ENCODE peak calls at places on chromosomes 12 and 14, in ten cellular contexts. One of them, this sample, is unnamed.
A peak's percentile ranks its signal among the peaks of the same experiment; 100 is the strongest.

GRCh38 chr12:120064054-120064940 is 52.3 kb downstream of the RAB35 start:
- DNase-seq in esophagus muscularis mucosa: no peak
- DNase-seq in lower lobe of right lung: no peak
- DNase-seq in endothelial cell of umbilical vein: no peak
- DNase-seq in Panc1: no peak
- DNase-seq in left ventricle myocardium inferior: no peak
- DNase-seq in aorta: no peak
- DNase-seq in Peyer's patch: no peak
- DNase-seq in neuronal stem cell: no peak
- DNase-seq in neural progenitor cell: no peak
- DNase-seq in this sample: no peak

GRCh38 chr12:12611512-12612306 is at the start of gene CREBL2:
- DNase-seq in esophagus muscularis mucosa: peak; percentile 98
- DNase-seq in lower lobe of right lung: peak; percentile 96
- DNase-seq in endothelial cell of umbilical vein: peak; percentile 98
- DNase-seq in Panc1: peak; percentile 63
- DNase-seq in left ventricle myocardium inferior: peak; percentile 94
- DNase-seq in aorta: peak; percentile 97
- DNase-seq in Peyer's patch: peak; percentile 90
- DNase-seq in neuronal stem cell: peak; percentile 90
- DNase-seq in neural progenitor cell: peak; percentile 95
- DNase-seq in this sample: peak; percentile 96

GRCh38 chr12:132089407-132089910 is 54.7 kb downstream of the DDX51 start:
- DNase-seq in esophagus muscularis mucosa: peak; percentile 7
- DNase-seq in lower lobe of right lung: no peak
- DNase-seq in endothelial cell of umbilical vein: peak; percentile 46
- DNase-seq in Panc1: no peak
- DNase-seq in left ventricle myocardium inferior: no peak
- DNase-seq in aorta: no peak
- DNase-seq in Peyer's patch: no peak
- DNase-seq in neuronal stem cell: no peak
- DNase-seq in neural progenitor cell: no peak
- DNase-seq in this sample: no peak

GRCh38 chr12:12919666-12920435 is 28.5 kb downstream of the GPRC5A start:
- DNase-seq in esophagus muscularis mucosa: no peak
- DNase-seq in lower lobe of right lung: no peak
- DNase-seq in endothelial cell of umbilical vein: no peak
- DNase-seq in Panc1: no peak
- DNase-seq in left ventricle myocardium inferior: no peak
- DNase-seq in aorta: no peak
- DNase-seq in Peyer's patch: no peak
- DNase-seq in neuronal stem cell: no peak
- DNase-seq in neural progenitor cell: no peak
- DNase-seq in this sample: no peak

GRCh38 chr12:120640840-120641833 is 711 bp downstream of the CABP1 start:
- DNase-seq in esophagus muscularis mucosa: no peak
- DNase-seq in lower lobe of right lung: peak; percentile 67
- DNase-seq in endothelial cell of umbilical vein: peak; percentile 46
- DNase-seq in Panc1: no peak
- DNase-seq in left ventricle myocardium inferior: peak; percentile 43
- DNase-seq in aorta: peak; percentile 86
- DNase-seq in Peyer's patch: peak; percentile 74
- DNase-seq in neuronal stem cell: peak; percentile 71
- DNase-seq in neural progenitor cell: peak; percentile 93
- DNase-seq in this sample: peak; percentile 42

GRCh38 chr12:52074006-52074405 is 4.2 kb downstream of the ATG101 start:
- DNase-seq in esophagus muscularis mucosa: no peak
- DNase-seq in lower lobe of right lung: peak; percentile 41
- DNase-seq in endothelial cell of umbilical vein: no peak
- DNase-seq in Panc1: no peak
- DNase-seq in left ventricle myocardium inferior: peak; percentile 70
- DNase-seq in aorta: peak; percentile 76
- DNase-seq in Peyer's patch: peak; percentile 24
- DNase-seq in neuronal stem cell: no peak
- DNase-seq in neural progenitor cell: no peak
- DNase-seq in this sample: peak; percentile 71

GRCh38 chr12:31785318-31785717 is 56.5 kb upstream of the AMN1 start:
- DNase-seq in esophagus muscularis mucosa: no peak
- DNase-seq in lower lobe of right lung: no peak
- DNase-seq in endothelial cell of umbilical vein: no peak
- DNase-seq in Panc1: no peak
- DNase-seq in left ventricle myocardium inferior: no peak
- DNase-seq in aorta: no peak
- DNase-seq in Peyer's patch: no peak
- DNase-seq in neuronal stem cell: no peak
- DNase-seq in neural progenitor cell: no peak
- DNase-seq in this sample: no peak

GRCh38 chr12:42372154-42372791 is 46.3 kb downstream of the PPHLN1 start:
- DNase-seq in esophagus muscularis mucosa: no peak
- DNase-seq in lower lobe of right lung: no peak
- DNase-seq in endothelial cell of umbilical vein: peak; percentile 57
- DNase-seq in Panc1: peak; percentile 47
- DNase-seq in left ventricle myocardium inferior: no peak
- DNase-seq in aorta: no peak
- DNase-seq in Peyer's patch: no peak
- DNase-seq in neuronal stem cell: peak; percentile 51
- DNase-seq in neural progenitor cell: peak; percentile 73
- DNase-seq in this sample: peak; percentile 47

DNA sequence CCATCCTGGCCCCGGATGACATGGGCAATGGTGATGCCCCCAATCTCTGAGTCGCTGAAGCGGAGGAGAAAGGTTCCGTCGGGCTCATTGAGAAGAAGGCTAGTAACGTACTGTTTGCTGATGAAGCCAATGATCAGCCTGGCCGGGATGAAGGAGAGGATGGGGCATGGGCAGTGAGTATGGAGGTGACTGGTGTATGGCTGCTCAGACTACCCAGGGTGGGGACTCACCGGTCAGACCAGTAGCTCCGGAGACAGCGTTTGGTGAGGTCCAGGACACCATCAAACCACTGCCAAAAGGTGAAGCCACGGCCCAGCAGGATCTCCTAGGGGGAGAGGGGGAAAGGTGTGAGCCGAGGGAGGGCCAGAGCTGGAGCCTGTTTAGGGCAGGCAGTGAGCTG is 10.9 kb downstream of the NAB2 start:
- DNase-seq in esophagus muscularis mucosa: no peak
- DNase-seq in lower lobe of right lung: no peak
- DNase-seq in endothelial cell of umbilical vein: no peak
- DNase-seq in Panc1: no peak
- DNase-seq in left ventricle myocardium inferior: no peak
- DNase-seq in aorta: peak; percentile 68
- DNase-seq in Peyer's patch: no peak
- DNase-seq in neuronal stem cell: no peak
- DNase-seq in neural progenitor cell: no peak
- DNase-seq in this sample: peak; percentile 49
- H3K36me3 ChIP-seq in esophagus muscularis mucosa: peaks cover 86% of the 10 kb centered on the region
- H3K36me3 ChIP-seq in lower lobe of right lung: peaks cover 100% of the 10 kb centered on the region
- H3K36me3 ChIP-seq in endothelial cell of umbilical vein: peaks cover 40% of the 10 kb centered on the region
- H3K36me3 ChIP-seq in Panc1: no peaks in the 10 kb centered on the region
- H3K36me3 ChIP-seq in left ventricle myocardium inferior: peaks cover 79% of the 10 kb centered on the region
- H3K36me3 ChIP-seq in aorta: no peaks in the 10 kb centered on the region
- H3K36me3 ChIP-seq in Peyer's patch: peaks cover 83% of the 10 kb centered on the region
- H3K36me3 ChIP-seq in neuronal stem cell: peaks cover 11% of the 10 kb centered on the region
- H3K36me3 ChIP-seq in neural progenitor cell: no peaks in the 10 kb centered on the region
- H3K36me3 ChIP-seq in this sample: peaks cover 2% of the 10 kb centered on the region

GRCh38 chr12:122790393-122791075 is 16.2 kb downstream of the CCDC62 start:
- DNase-seq in esophagus muscularis mucosa: no peak
- DNase-seq in lower lobe of right lung: peak; percentile 2
- DNase-seq in endothelial cell of umbilical vein: no peak
- DNase-seq in Panc1: no peak
- DNase-seq in left ventricle myocardium inferior: no peak
- DNase-seq in aorta: no peak
- DNase-seq in Peyer's patch: no peak
- DNase-seq in neuronal stem cell: no peak
- DNase-seq in neural progenitor cell: no peak
- DNase-seq in this sample: no peak

GRCh38 chr12:122789637-122790036 is 15.3 kb downstream of the CCDC62 start:
- DNase-seq in esophagus muscularis mucosa: no peak
- DNase-seq in lower lobe of right lung: peak; percentile 2
- DNase-seq in endothelial cell of umbilical vein: no peak
- DNase-seq in Panc1: no peak
- DNase-seq in left ventricle myocardium inferior: no peak
- DNase-seq in aorta: no peak
- DNase-seq in Peyer's patch: no peak
- DNase-seq in neuronal stem cell: no peak
- DNase-seq in neural progenitor cell: no peak
- DNase-seq in this sample: no peak

GRCh38 chr12:122788387-122788786 is 14.0 kb downstream of the CCDC62 start:
- DNase-seq in esophagus muscularis mucosa: peak; percentile 26
- DNase-seq in lower lobe of right lung: no peak
- DNase-seq in endothelial cell of umbilical vein: no peak
- DNase-seq in Panc1: no peak
- DNase-seq in left ventricle myocardium inferior: no peak
- DNase-seq in aorta: no peak
- DNase-seq in Peyer's patch: no peak
- DNase-seq in neuronal stem cell: no peak
- DNase-seq in neural progenitor cell: no peak
- DNase-seq in this sample: no peak

GRCh38 chr12:122795807-122796206 is 21.4 kb downstream of the CCDC62 start:
- DNase-seq in esophagus muscularis mucosa: no peak
- DNase-seq in lower lobe of right lung: no peak
- DNase-seq in endothelial cell of umbilical vein: no peak
- DNase-seq in Panc1: no peak
- DNase-seq in left ventricle myocardium inferior: no peak
- DNase-seq in aorta: no peak
- DNase-seq in Peyer's patch: no peak
- DNase-seq in neuronal stem cell: no peak
- DNase-seq in neural progenitor cell: peak; percentile 17
- DNase-seq in this sample: no peak

GRCh38 chr12:122793685-122794106 is 19.3 kb downstream of the CCDC62 start:
- DNase-seq in esophagus muscularis mucosa: no peak
- DNase-seq in lower lobe of right lung: peak; percentile 14
- DNase-seq in endothelial cell of umbilical vein: peak; percentile 75
- DNase-seq in Panc1: peak; percentile 41
- DNase-seq in left ventricle myocardium inferior: no peak
- DNase-seq in aorta: no peak
- DNase-seq in Peyer's patch: no peak
- DNase-seq in neuronal stem cell: peak; percentile 51
- DNase-seq in neural progenitor cell: peak; percentile 61
- DNase-seq in this sample: peak; percentile 16
- H3K27ac ChIP-seq in esophagus muscularis mucosa: no peak overlapping the region
- H3K27ac ChIP-seq in lower lobe of right lung: no peak overlapping the region
- H3K27ac ChIP-seq in endothelial cell of umbilical vein: no peak overlapping the region
- H3K27ac ChIP-seq in Panc1: no peak overlapping the region
- H3K27ac ChIP-seq in left ventricle myocardium inferior: no peak overlapping the region
- H3K27ac ChIP-seq in aorta: no peak overlapping the region
- H3K27ac ChIP-seq in Peyer's patch: no peak overlapping the region
- H3K27ac ChIP-seq in neuronal stem cell: no peak overlapping the region
- H3K27ac ChIP-seq in neural progenitor cell: no peak overlapping the region
- H3K27ac ChIP-seq in this sample: no peak overlapping the region

GRCh38 chr12:7207866-7208612 is 18.6 kb downstream of the PEX5 start:
- DNase-seq in esophagus muscularis mucosa: peak; percentile 57
- DNase-seq in lower lobe of right lung: no peak
- DNase-seq in endothelial cell of umbilical vein: no peak
- DNase-seq in Panc1: no peak
- DNase-seq in left ventricle myocardium inferior: no peak
- DNase-seq in aorta: no peak
- DNase-seq in Peyer's patch: no peak
- DNase-seq in neuronal stem cell: no peak
- DNase-seq in neural progenitor cell: no peak
- DNase-seq in this sample: no peak
- H3K36me3 ChIP-seq in esophagus muscularis mucosa: peaks cover 77% of the 10 kb centered on the region
- H3K36me3 ChIP-seq in lower lobe of right lung: peaks cover 84% of the 10 kb centered on the region
- H3K36me3 ChIP-seq in endothelial cell of umbilical vein: peaks cover 20% of the 10 kb centered on the region
- H3K36me3 ChIP-seq in Panc1: no peaks in the 10 kb centered on the region
- H3K36me3 ChIP-seq in left ventricle myocardium inferior: peaks cover 90% of the 10 kb centered on the region
- H3K36me3 ChIP-seq in aorta: peaks cover 19% of the 10 kb centered on the region
- H3K36me3 ChIP-seq in Peyer's patch: peaks cover 82% of the 10 kb centered on the region
- H3K36me3 ChIP-seq in neuronal stem cell: peaks cover 45% of the 10 kb centered on the region
- H3K36me3 ChIP-seq in neural progenitor cell: peaks cover 3% of the 10 kb centered on the region
- H3K36me3 ChIP-seq in this sample: peaks cover 76% of the 10 kb centered on the region

GRCh38 chr14:21258194-21258888 is 10.9 kb downstream of the HNRNPC start:
- DNase-seq in esophagus muscularis mucosa: no peak
- DNase-seq in lower lobe of right lung: peak; percentile 59
- DNase-seq in endothelial cell of umbilical vein: no peak
- DNase-seq in Panc1: no peak
- DNase-seq in left ventricle myocardium inferior: no peak
- DNase-seq in aorta: no peak
- DNase-seq in Peyer's patch: no peak
- DNase-seq in neuronal stem cell: no peak
- DNase-seq in neural progenitor cell: no peak
- DNase-seq in this sample: no peak

GRCh38 chr14:21256539-21257394 is 12.5 kb downstream of the HNRNPC start:
- DNase-seq in esophagus muscularis mucosa: no peak
- DNase-seq in lower lobe of right lung: no peak
- DNase-seq in endothelial cell of umbilical vein: no peak
- DNase-seq in Panc1: no peak
- DNase-seq in left ventricle myocardium inferior: no peak
- DNase-seq in aorta: peak; percentile 36
- DNase-seq in Peyer's patch: no peak
- DNase-seq in neuronal stem cell: no peak
- DNase-seq in neural progenitor cell: no peak
- DNase-seq in this sample: no peak

GRCh38 chr14:21255385-21256101 is 13.7 kb downstream of the HNRNPC start:
- DNase-seq in esophagus muscularis mucosa: no peak
- DNase-seq in lower lobe of right lung: no peak
- DNase-seq in endothelial cell of umbilical vein: peak; percentile 18
- DNase-seq in Panc1: no peak
- DNase-seq in left ventricle myocardium inferior: no peak
- DNase-seq in aorta: no peak
- DNase-seq in Peyer's patch: no peak
- DNase-seq in neuronal stem cell: no peak
- DNase-seq in neural progenitor cell: no peak
- DNase-seq in this sample: no peak

GRCh38 chr14:21258889-21259787 is 10.1 kb downstream of the HNRNPC start:
- DNase-seq in esophagus muscularis mucosa: no peak
- DNase-seq in lower lobe of right lung: no peak
- DNase-seq in endothelial cell of umbilical vein: no peak
- DNase-seq in Panc1: no peak
- DNase-seq in left ventricle myocardium inferior: no peak
- DNase-seq in aorta: no peak
- DNase-seq in Peyer's patch: no peak
- DNase-seq in neuronal stem cell: no peak
- DNase-seq in neural progenitor cell: no peak
- DNase-seq in this sample: no peak

DNA sequence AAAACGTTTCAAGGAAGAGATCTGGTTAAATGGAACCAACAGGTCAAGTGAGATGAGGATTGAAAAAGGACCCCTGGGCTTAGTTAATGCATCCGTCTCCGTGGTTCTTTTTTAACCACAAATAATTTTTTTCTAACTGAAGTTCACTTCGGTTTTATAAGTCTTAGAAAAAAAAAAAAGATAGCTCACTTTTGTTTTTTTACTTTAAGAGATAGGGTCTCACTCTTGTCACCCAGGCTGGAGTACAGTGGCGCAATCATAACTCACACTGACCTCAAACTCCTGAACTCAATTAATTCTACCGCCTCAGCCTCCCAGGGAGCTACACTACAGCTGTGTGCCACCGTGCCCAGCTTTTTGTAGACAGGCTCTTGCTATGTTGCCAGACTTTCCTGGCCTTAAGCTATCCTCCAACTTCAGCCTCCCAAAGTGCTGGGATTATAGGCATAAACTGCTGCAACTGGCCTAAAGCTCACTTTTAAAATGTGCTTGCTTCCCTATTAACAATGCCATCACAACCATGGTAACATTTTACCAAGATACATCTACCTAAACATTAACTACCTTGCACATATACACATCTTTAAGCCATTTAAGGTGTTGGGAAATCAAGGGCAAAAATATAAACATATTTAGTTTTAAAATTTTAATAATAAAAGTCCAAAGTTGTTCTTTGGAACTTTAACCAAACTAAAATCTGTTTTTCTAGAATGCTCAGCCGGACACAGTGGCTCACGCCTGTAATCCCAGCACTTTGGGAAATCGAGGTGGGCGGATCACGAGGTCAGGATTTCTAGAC is 11.6 kb downstream of the HNRNPC start:
- DNase-seq in esophagus muscularis mucosa: no peak
- DNase-seq in lower lobe of right lung: no peak
- DNase-seq in endothelial cell of umbilical vein: no peak
- DNase-seq in Panc1: no peak
- DNase-seq in left ventricle myocardium inferior: no peak
- DNase-seq in aorta: peak; percentile 40
- DNase-seq in Peyer's patch: no peak
- DNase-seq in neuronal stem cell: no peak
- DNase-seq in neural progenitor cell: no peak
- DNase-seq in this sample: no peak
- H3K27ac ChIP-seq in esophagus muscularis mucosa: no peak overlapping the region
- H3K27ac ChIP-seq in lower lobe of right lung: no peak overlapping the region
- H3K27ac ChIP-seq in endothelial cell of umbilical vein: no peak overlapping the region
- H3K27ac ChIP-seq in Panc1: no peak overlapping the region
- H3K27ac ChIP-seq in left ventricle myocardium inferior: no peak overlapping the region
- H3K27ac ChIP-seq in aorta: no peak overlapping the region
- H3K27ac ChIP-seq in Peyer's patch: no peak overlapping the region
- H3K27ac ChIP-seq in neuronal stem cell: no peak overlapping the region
- H3K27ac ChIP-seq in neural progenitor cell: peak overlapping the region; percentile 14
- H3K27ac ChIP-seq in this sample: no peak overlapping the region